ENCODE peak calls at places on chromosomes 6 and 20, in ten cellular contexts. K is foreskin fibroblast, E is NCI-H82, T is kidney, Z is T follicular helper cell, R is KG1, A is fibroblast of mammary gland, H is neuronal stem cell, F is ELF-1, G is left colon. Y is an unnamed sample.

GRCh38 chr6:145267076-145267867 is 468.0 kb downstream of the EPM2A start:
- DNase-seq in K (no peak), E (no peak), T (no peak), Z (no peak), R (no peak), A (peak; percentile 16), H (no peak), F (no peak), G (no peak), Y (no peak)

GRCh38 chr20:42082611-42083010 is 464.4 kb upstream of the CHD6 start:
- DNase-seq in K (peak; percentile 4), E (peak; percentile 8), T (no peak), Z (no peak), R (no peak), A (peak; percentile 48), H (no peak), F (no peak), G (peak; percentile 5), Y (no peak)

GRCh38 chr6:46290435-46290834 is 119.7 kb upstream of the ENPP5 start:
- DNase-seq in K (no peak), E (no peak), T (no peak), Z (no peak), R (no peak), A (no peak), H (no peak), F (no peak), G (no peak), Y (no peak)

GRCh38 chr6:150627601-150628012 is 27.9 kb downstream of the PLEKHG1 start:
- DNase-seq in K (no peak), E (no peak), T (no peak), Z (no peak), R (no peak), A (peak; percentile 32), H (no peak), F (no peak), G (no peak), Y (no peak)

GRCh38 chr20:25398363-25399037 is 7.9 kb upstream of the ABHD12 start:
- DNase-seq in K (no peak), E (no peak), T (no peak), Z (no peak), R (no peak), A (no peak), H (no peak), F (peak; percentile 65), G (no peak), Y (no peak)

GRCh38 chr20:21607971-21608735 is 94.3 kb upstream of the NKX2-2 start:
- DNase-seq in K (no peak), E (no peak), T (no peak), Z (no peak), R (no peak), A (no peak), H (no peak), F (no peak), G (peak; percentile 40), Y (no peak)

GRCh38 chr6:22218410-22218809 is 78.4 kb downstream of the PRL start:
- DNase-seq in K (no peak), E (peak; percentile 72), T (no peak), Z (no peak), R (no peak), A (no peak), H (no peak), F (no peak), G (no peak), Y (no peak)

GRCh38 chr6:137145421-137145820 is 28.0 kb downstream of the IL22RA2 start:
- DNase-seq in K (no peak), E (no peak), T (no peak), Z (no peak), R (no peak), A (peak; percentile 62), H (no peak), F (no peak), G (no peak), Y (peak; percentile 8)

GRCh38 chr6:135498178-135498841 is 770 bp upstream of the AHI1 start:
- DNase-seq in K (peak; percentile 84), E (peak; percentile 63), T (no peak), Z (peak; percentile 56), R (peak; percentile 64), A (peak; percentile 93), H (peak; percentile 21), F (peak; percentile 36), G (peak; percentile 57), Y (peak; percentile 70)

GRCh38 chr6:154537486-154537885 is 27.0 kb upstream of the CNKSR3 start:
- DNase-seq in K (no peak), E (no peak), T (no peak), Z (no peak), R (no peak), A (no peak), H (no peak), F (peak; percentile 50), G (peak; percentile 33), Y (no peak)

GRCh38 chr6:39430968-39431523 is 108.5 kb upstream of the KCNK16 start:
- DNase-seq in K (peak; percentile 48), E (peak; percentile 36), T (peak; percentile 80), Z (no peak), R (no peak), A (no peak), H (no peak), F (peak; percentile 81), G (peak; percentile 50), Y (no peak)

GRCh38 chr20:57509665-57510237 is 15.2 kb downstream of the CTCFL start:
- DNase-seq in K (no peak), E (peak; percentile 68), T (no peak), Z (no peak), R (no peak), A (peak; percentile 9), H (no peak), F (peak; percentile 51), G (peak; percentile 65), Y (no peak)

GRCh38 chr6:138428943-138429616 is 25.1 kb downstream of the HEBP2 start:
- DNase-seq in K (peak; percentile 50), E (peak; percentile 65), T (no peak), Z (no peak), R (peak; percentile 16), A (peak; percentile 72), H (peak; percentile 21), F (no peak), G (no peak), Y (peak; percentile 24)

GRCh38 chr20:63750807-63751470 is 11.4 kb downstream of the SLC2A4RG start:
- DNase-seq in K (no peak), E (peak; percentile 79), T (peak; percentile 75), Z (peak; percentile 41), R (no peak), A (no peak), H (no peak), F (peak; percentile 55), G (no peak), Y (no peak)

GRCh38 chr6:36349240-36349639 is 12.6 kb upstream of the BNIP5 start:
- DNase-seq in K (no peak), E (no peak), T (no peak), Z (peak; percentile 18), R (no peak), A (no peak), H (no peak), F (no peak), G (peak; percentile 84), Y (no peak)

GRCh38 chr6:167997642-167998041 is at the start of gene KIF25:
- DNase-seq in K (no peak), E (no peak), T (no peak), Z (no peak), R (no peak), A (no peak), H (no peak), F (no peak), G (no peak), Y (no peak)

GRCh38 chr6:43328528-43328927 is 19.9 kb upstream of the CRIP3 start:
- DNase-seq in K (no peak), E (no peak), T (no peak), Z (no peak), R (no peak), A (no peak), H (no peak), F (peak; percentile 56), G (no peak), Y (no peak)

GRCh38 chr6:110360671-110361070 is 2.5 kb upstream of the METTL24 start:
- DNase-seq in K (no peak), E (no peak), T (no peak), Z (no peak), R (no peak), A (no peak), H (no peak), F (no peak), G (no peak), Y (no peak)

GRCh38 chr20:14951707-14952106 is 614.3 kb upstream of the FLRT3 start:
- DNase-seq in K (peak; percentile 61), E (no peak), T (no peak), Z (no peak), R (no peak), A (peak; percentile 62), H (no peak), F (no peak), G (no peak), Y (peak; percentile 19)

GRCh38 chr6:148471624-148472494 is 129.2 kb downstream of the SASH1 start:
- DNase-seq in K (no peak), E (no peak), T (no peak), Z (no peak), R (no peak), A (no peak), H (no peak), F (no peak), G (peak; percentile 14), Y (no peak)

GRCh38 chr6:168627798-168628551 is 187.0 kb downstream of the SMOC2 start:
- DNase-seq in K (no peak), E (no peak), T (no peak), Z (no peak), R (no peak), A (no peak), H (no peak), F (no peak), G (no peak), Y (no peak)

GRCh38 chr20:51354191-51354768 is 188.2 kb downstream of the NFATC2 start:
- DNase-seq in K (peak; percentile 35), E (no peak), T (no peak), Z (no peak), R (no peak), A (peak; percentile 77), H (no peak), F (no peak), G (no peak), Y (no peak)

GRCh38 chr6:149484733-149485700 is at the start of gene ZC3H12D:
- DNase-seq in K (no peak), E (no peak), T (peak; percentile 81), Z (peak; percentile 82), R (no peak), A (peak; percentile 37), H (no peak), F (peak; percentile 60), G (peak; percentile 82), Y (no peak)

GRCh38 chr20:41046716-41047115 is 18.1 kb downstream of the TOP1 start:
- DNase-seq in K (peak; percentile 33), E (no peak), T (no peak), Z (no peak), R (no peak), A (peak; percentile 72), H (no peak), F (no peak), G (no peak), Y (no peak)

GRCh38 chr6:10112871-10113584 is 301.8 kb downstream of the TFAP2A start:
- DNase-seq in K (no peak), E (no peak), T (no peak), Z (no peak), R (no peak), A (no peak), H (peak; percentile 8), F (peak; percentile 58), G (no peak), Y (no peak)

GRCh38 chr20:3165473-3166337 is 6.0 kb upstream of the FASTKD5 start:
- DNase-seq in K (peak; percentile 40), E (no peak), T (peak; percentile 87), Z (no peak), R (no peak), A (peak; percentile 52), H (no peak), F (peak; percentile 38), G (peak; percentile 45), Y (no peak)

GRCh38 chr6:11535801-11536230 is 1.7 kb upstream of the TMEM170B start:
- DNase-seq in K (no peak), E (no peak), T (no peak), Z (no peak), R (no peak), A (peak; percentile 52), H (no peak), F (no peak), G (no peak), Y (no peak)

GRCh38 chr6:156379946-156380707 is 397.1 kb upstream of the ARID1B start:
- DNase-seq in K (peak; percentile 2), E (peak; percentile 6), T (no peak), Z (no peak), R (no peak), A (no peak), H (no peak), F (no peak), G (no peak), Y (peak; percentile 48)

Y was measured in non-pigmented ciliary epithelial cell.